ENCODE peak calls at places on chromosomes 11 and 22, in six cellular contexts. P, D, R, G, K and W are unnamed samples.

GRCh38 chr22:46491936-46492335 is 45.5 kb downstream of the CELSR1 start:
- DNase-seq in K (no peak), G (no peak), R (no peak), P (peak), D (no peak), W (no peak)

GRCh38 chr11:122863704-122864326 is 18.7 kb upstream of the JHY start:
- DNase-seq in G (peak), P (peak), R (peak), D (no peak), K (peak), W (no peak)

GRCh38 chr11:70656293-70656692 is 258.0 kb downstream of the CTTN start:
- DNase-seq in D (no peak), G (no peak), K (no peak), R (no peak), P (no peak), W (no peak)

GRCh38 chr11:65352783-65353182 is 1.8 kb upstream of the TIGD3 start:
- DNase-seq in K (peak), G (no peak), D (no peak), R (no peak), P (no peak), W (no peak)

GRCh38 chr11:90235536-90235935 is 12.7 kb upstream of the CHORDC1 start:
- DNase-seq in D (no peak), P (no peak), G (no peak), R (no peak), K (peak), W (no peak)

GRCh38 chr11:122642472-122642922 is 13.0 kb upstream of the UBASH3B start:
- DNase-seq in G (no peak), D (no peak), R (no peak), K (peak), P (no peak), W (no peak)

GRCh38 chr11:19670030-19670761 is 42.4 kb upstream of the NAV2 start:
- DNase-seq in D (no peak), G (no peak), R (no peak), P (no peak), K (peak), W (no peak)

GRCh38 chr22:30868663-30869385 is 99.8 kb downstream of the MORC2 start:
- DNase-seq in G (peak), R (no peak), D (peak), P (peak), K (peak), W (peak)

GRCh38 chr11:61158691-61159381 is 2.4 kb downstream of the VPS37C start:
- DNase-seq in P (no peak), K (peak), D (no peak), R (no peak), G (no peak), W (no peak)

GRCh38 chr22:48084041-48084748 is 1321.7 kb downstream of the TBC1D22A start:
- DNase-seq in K (no peak), G (no peak), P (no peak), D (no peak), R (no peak), W (no peak)

GRCh38 chr11:2313051-2313951 is 11.5 kb downstream of the TSPAN32 start:
- DNase-seq in K (no peak), P (no peak), D (peak), G (no peak), R (peak), W (no peak)

GRCh38 chr22:17946691-17947367 is 77.5 kb downstream of the MICAL3 start:
- DNase-seq in P (peak), R (no peak), G (no peak), D (no peak), K (no peak), W (no peak)

GRCh38 chr11:121802542-121802941 is 313.5 kb downstream of the BLID start:
- DNase-seq in G (peak), D (no peak), K (no peak), P (no peak), R (peak), W (no peak)

GRCh38 chr11:113458189-113458588 is 17.0 kb downstream of the DRD2 start:
- DNase-seq in K (no peak), G (no peak), D (no peak), P (no peak), R (no peak), W (no peak)

GRCh38 chr11:46278387-46279173 is 1.1 kb downstream of the CREB3L1 start:
- DNase-seq in G (peak), K (peak), R (peak), P (peak), D (no peak), W (peak)

GRCh38 chr22:29824677-29825076 is 13.4 kb downstream of the ASCC2 start:
- DNase-seq in D (peak), R (no peak), G (no peak), K (no peak), P (no peak), W (no peak)

GRCh38 chr22:46578824-46579561 is 41.2 kb upstream of the GRAMD4 start:
- DNase-seq in D (peak), K (peak), G (peak), R (peak), P (peak), W (peak)

GRCh38 chr11:48047616-48048015 is 67.3 kb downstream of the PTPRJ start:
- DNase-seq in D (no peak), R (no peak), G (no peak), P (no peak), K (no peak), W (peak)

GRCh38 chr11:85414175-85414574 is 213.0 kb downstream of the DLG2 start:
- DNase-seq in D (no peak), G (no peak), K (no peak), R (no peak), P (no peak), W (no peak)

GRCh38 chr22:22855617-22856308 is 31.9 kb upstream of the IGLL5 start:
- DNase-seq in R (no peak), P (peak), D (no peak), K (no peak), G (peak), W (no peak)

GRCh38 chr11:11816511-11817319 is 25.1 kb upstream of the USP47 start:
- DNase-seq in D (no peak), K (peak), R (no peak), P (no peak), G (no peak), W (no peak)

GRCh38 chr22:21652547-21653545 is 10.7 kb downstream of the SDF2L1 start:
- DNase-seq in D (no peak), G (no peak), K (no peak), P (no peak), R (no peak), W (peak)

GRCh38 chr22:43891360-43892182 is at the start of gene PNPLA5:
- DNase-seq in D (peak), G (no peak), R (no peak), P (peak), K (no peak), W (no peak)

GRCh38 chr11:134164490-134165370 is 59.0 kb downstream of the NCAPD3 start:
- DNase-seq in R (no peak), G (no peak), D (no peak), P (no peak), K (no peak), W (no peak)

GRCh38 chr11:396948-397548 is 3.0 kb downstream of the PKP3 start:
- DNase-seq in D (peak), P (peak), G (peak), K (peak), R (peak), W (peak)

GRCh38 chr11:78022397-78023396 is at the start of gene KCTD14:
- DNase-seq in G (peak), D (no peak), K (peak), P (peak), R (no peak), W (peak)

GRCh38 chr22:31148953-31149627 is 8.8 kb upstream of the PLA2G3 start:
- DNase-seq in K (peak), P (peak), D (peak), R (peak), G (peak), W (peak)

GRCh38 chr22:17890892-17891291 is 116.6 kb upstream of the BID start:
- DNase-seq in P (no peak), G (no peak), D (no peak), K (no peak), R (no peak), W (no peak)

GRCh38 chr22:40035351-40035750 is 40.6 kb downstream of the FAM83F start:
- DNase-seq in K (no peak), D (no peak), P (no peak), R (no peak), G (no peak), W (no peak)

GRCh38 chr22:39954584-39955055 is 5.6 kb upstream of the TMA7B start:
- DNase-seq in P (no peak), K (peak), R (no peak), D (no peak), G (no peak), W (no peak)

GRCh38 chr11:2099523-2100316 is 39.5 kb downstream of the IGF2 start:
- DNase-seq in D (peak), G (peak), P (peak), K (no peak), R (no peak), W (no peak)

GRCh38 chr11:42543844-42544243 is 768.0 kb upstream of the API5 start:
- DNase-seq in D (no peak), R (no peak), G (no peak), K (no peak), P (no peak), W (no peak)

GRCh38 chr11:1167256-1167655 is 9.5 kb downstream of the MUC5AC start:
- DNase-seq in D (no peak), P (no peak), R (peak), K (no peak), G (peak), W (peak)

GRCh38 chr22:24752091-24752623 is 22.4 kb downstream of the PIWIL3 start:
- DNase-seq in G (no peak), P (no peak), D (no peak), K (no peak), R (no peak), W (no peak)

GRCh38 chr11:116861539-116861938 is 24.1 kb upstream of the APOA1 start:
- DNase-seq in R (no peak), D (no peak), P (no peak), G (no peak), K (peak), W (no peak)

GRCh38 chr11:118401880-118402590 is 629 bp downstream of the ATP5MG start:
- DNase-seq in P (no peak), K (peak), R (no peak), G (no peak), D (no peak), W (no peak)

GRCh38 chr11:70688142-70688541 is 289.8 kb downstream of the CTTN start:
- DNase-seq in D (no peak), G (peak), K (no peak), P (no peak), R (no peak), W (no peak)

GRCh38 chr22:46963672-46964545 is 201.5 kb downstream of the TBC1D22A start:
- DNase-seq in P (no peak), G (no peak), R (no peak), D (peak), K (no peak), W (no peak)

GRCh38 chr11:13000116-13000515 is 9.0 kb upstream of the RASSF10 start:
- DNase-seq in D (no peak), K (no peak), G (no peak), P (no peak), R (no peak), W (no peak)

GRCh38 chr22:47052236-47053012 is 290.0 kb downstream of the TBC1D22A start:
- DNase-seq in G (no peak), K (no peak), D (no peak), R (no peak), P (no peak), W (peak)

GRCh38 chr22:37811867-37812266 is 4.1 kb downstream of the GCAT start:
- DNase-seq in D (no peak), R (no peak), K (no peak), G (no peak), P (no peak), W (no peak)
- H3K4me3 ChIP-seq in D (no peak), R (no peak), K (no peak), G (no peak), P (no peak), W (no peak)

GRCh38 chr11:128906185-128907065 is 15.3 kb downstream of the KCNJ5 start:
- DNase-seq in K (no peak), D (no peak), P (no peak), R (no peak), G (peak), W (no peak)
- TF ChIP-seq CTCF in K (no peak), D (no peak), P (no peak), R (no peak), G (no peak), W (no peak)

GRCh38 chr22:37487129-37487528 is 945 bp upstream of the MFNG start:
- DNase-seq in G (no peak), P (no peak), R (no peak), K (no peak), D (no peak), W (no peak)
- H3K4me3 ChIP-seq in G (no peak), P (no peak), R (no peak), K (no peak), D (no peak), W (no peak)

GRCh38 chr22:45309422-45310227 is at the start of gene FAM118A:
- DNase-seq in D (peak), K (peak), P (peak), G (peak), R (peak), W (peak)
- TF ChIP-seq CTCF in D (no peak), K (no peak), P (no peak), G (peak), R (peak), W (no peak)

DNA sequence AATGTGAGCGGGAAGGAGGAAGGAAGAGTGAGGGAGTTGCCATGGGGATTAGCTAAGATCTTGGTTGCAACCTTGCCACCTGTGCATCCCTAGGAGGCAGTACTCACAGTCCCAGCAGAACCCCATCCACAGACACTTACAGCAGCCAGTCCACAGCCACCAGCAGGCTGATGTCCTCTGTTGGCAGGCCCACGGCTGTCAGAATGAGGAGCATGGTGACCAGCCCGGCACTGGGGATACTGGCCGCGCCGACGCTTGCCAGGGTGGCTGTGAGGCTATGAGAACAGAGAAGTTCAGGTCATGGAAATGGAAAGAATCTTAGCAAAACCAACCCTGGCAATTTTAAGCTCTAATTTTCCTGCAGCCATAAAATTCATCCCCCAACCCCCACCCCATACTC is 138.6 kb downstream of the SLC1A2 start:
- DNase-seq in R (no peak), P (no peak), G (no peak), K (no peak), D (peak), W (no peak)
- H3K4me3 ChIP-seq in R (no peak), P (no peak), G (no peak), K (no peak), D (no peak), W (no peak)

GRCh38 chr11:69014936-69015549 is 2.0 kb upstream of the MRGPRF start:
- DNase-seq in G (no peak), R (no peak), K (no peak), P (peak), D (no peak), W (no peak)

GRCh38 chr11:69012092-69013008 is 696 bp downstream of the MRGPRF start:
- DNase-seq in G (no peak), R (no peak), D (peak), K (no peak), P (peak), W (peak)

GRCh38 chr11:69014084-69014935 is 1.3 kb upstream of the MRGPRF start:
- DNase-seq in G (peak), K (no peak), D (peak), P (peak), R (peak), W (peak)

GRCh38 chr11:69011624-69012091 is 1.4 kb downstream of the MRGPRF start:
- DNase-seq in D (peak), P (no peak), G (peak), R (no peak), K (no peak), W (no peak)

GRCh38 chr11:69013009-69013951 is at the start of gene MRGPRF:
- DNase-seq in D (peak), P (peak), R (peak), G (peak), K (peak), W (peak)
- TF ChIP-seq CTCF in D (peak), P (peak), R (peak), G (no peak), K (peak), W (peak)

DNA sequence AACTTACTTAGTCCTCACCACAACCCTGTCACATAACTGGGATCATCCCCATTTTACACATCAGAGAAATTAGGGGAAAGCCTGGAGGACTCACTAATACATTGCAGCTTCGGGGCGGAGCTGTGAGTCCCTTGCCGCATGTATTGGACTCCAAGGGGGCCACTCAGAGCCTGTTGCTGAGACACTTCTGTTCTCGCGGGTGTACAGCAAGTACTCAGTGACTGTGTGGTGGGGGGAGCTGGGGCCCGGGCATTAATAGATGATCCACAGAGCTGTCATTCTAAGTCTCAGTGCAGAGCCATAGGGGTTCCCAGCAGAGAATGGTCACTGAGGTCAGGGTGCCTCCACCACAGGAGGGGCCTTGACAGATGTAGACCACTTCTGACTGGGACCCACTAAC is 13.6 kb downstream of the OAF start:
- DNase-seq in P (no peak), K (no peak), R (no peak), G (no peak), D (no peak), W (no peak)
- H3K4me3 ChIP-seq in P (no peak), K (no peak), R (peak), G (no peak), D (no peak), W (no peak)

GRCh38 chr11:131766637-131767036 is 396.2 kb downstream of the NTM start:
- DNase-seq in G (no peak), R (no peak), D (no peak), P (no peak), K (no peak), W (no peak)
- TF ChIP-seq CTCF in G (no peak), R (no peak), D (no peak), P (no peak), K (no peak), W (no peak)

GRCh38 chr11:67406420-67406968 is 2.6 kb downstream of the TBC1D10C start:
- DNase-seq in D (no peak), G (no peak), P (no peak), K (no peak), R (no peak), W (no peak)

GRCh38 chr11:67406969-67407699 is 3.3 kb downstream of the TBC1D10C start:
- DNase-seq in P (peak), R (no peak), D (no peak), G (peak), K (no peak), W (no peak)

GRCh38 chr11:67408437-67409200 is 4.7 kb downstream of the TBC1D10C start:
- DNase-seq in P (no peak), R (no peak), K (no peak), G (peak), D (no peak), W (no peak)

GRCh38 chr11:67409261-67409666 is 5.4 kb downstream of the TBC1D10C start:
- DNase-seq in P (no peak), D (no peak), R (no peak), G (peak), K (no peak), W (peak)

GRCh38 chr11:67407700-67408163 is 3.8 kb downstream of the TBC1D10C start:
- DNase-seq in D (no peak), G (no peak), P (no peak), K (no peak), R (no peak), W (no peak)
- H3K4me3 ChIP-seq in D (no peak), G (no peak), P (no peak), K (no peak), R (no peak), W (no peak)